ENCODE peak calls at places on chromosome 19, in five cellular contexts. P, Y, D, N and J are unnamed samples. For H3K4me1 and H3K27me3, the result is how much of the 10 kb centered on the place peaks cover.

GRCh38 chr19:6126335-6126974 is 9.0 kb upstream of the ACSBG2 start:
- DNase-seq in P (peak), Y (no peak), D (no peak), N (no peak), J (peak)

GRCh38 chr19:48321372-48321621 is 4.1 kb upstream of the EMP3 start:
- DNase-seq in P (peak), Y (peak), D (peak), N (peak), J (peak)

GRCh38 chr19:29439688-29440550 is 85.9 kb upstream of the VSTM2B start:
- DNase-seq in P (no peak), Y (no peak), D (no peak), N (no peak), J (no peak)

GRCh38 chr19:8355631-8356402 is 8.1 kb upstream of the ANGPTL4 start:
- DNase-seq in P (no peak), Y (peak), D (peak), N (no peak), J (no peak)

GRCh38 chr19:29873024-29873800 is 61.4 kb downstream of the CCNE1 start:
- DNase-seq in P (peak), Y (peak), D (peak), N (peak), J (peak)

GRCh38 chr19:6501740-6502648 is at the start of gene TUBB4A:
- DNase-seq in P (peak), Y (no peak), D (peak), N (peak), J (no peak)

GRCh38 chr19:45079063-45079910 is at the start of gene GEMIN7:
- DNase-seq in P (peak), Y (peak), D (peak), N (peak), J (peak)

GRCh38 chr19:49911381-49912145 is 14.9 kb upstream of the IL4I1 start:
- DNase-seq in P (no peak), Y (no peak), D (no peak), N (no peak), J (no peak)

GRCh38 chr19:10548746-10549276 is 5.1 kb downstream of the ATG4D start:
- DNase-seq in P (no peak), Y (no peak), D (no peak), N (no peak), J (no peak)

GRCh38 chr19:29798783-29799182 is 13.0 kb upstream of the CCNE1 start:
- DNase-seq in P (no peak), Y (no peak), D (no peak), N (no peak), J (no peak)

GRCh38 chr19:53431399-53432087 is at the start of gene ZNF761:
- DNase-seq in P (peak), Y (peak), D (peak), N (peak), J (peak)

GRCh38 chr19:29660835-29661234 is 4.4 kb upstream of the PLEKHF1 start:
- DNase-seq in P (no peak), Y (no peak), D (no peak), N (no peak), J (peak)

GRCh38 chr19:29325241-29325975 is 112.5 kb upstream of the UQCRFS1 start:
- DNase-seq in P (no peak), Y (no peak), D (no peak), N (no peak), J (no peak)

GRCh38 chr19:44356383-44357111 is at the start of gene ZNF112:
- DNase-seq in P (peak), Y (peak), D (peak), N (no peak), J (no peak)

GRCh38 chr19:33684550-33685303 is 63.0 kb downstream of the CHST8 start:
- DNase-seq in P (no peak), Y (no peak), D (no peak), N (no peak), J (no peak)

GRCh38 chr19:50928841-50929240 is 17.6 kb upstream of the KLK4 start:
- DNase-seq in P (no peak), Y (no peak), D (no peak), N (no peak), J (no peak)

GRCh38 chr19:6464070-6464873 is at the start of gene CRB3:
- DNase-seq in P (no peak), Y (no peak), D (no peak), N (peak), J (peak)

GRCh38 chr19:49863935-49864320 is 3.4 kb downstream of the PNKP start:
- DNase-seq in P (no peak), Y (no peak), D (peak), N (no peak), J (no peak)

GRCh38 chr19:35351441-35352176 is 3.9 kb downstream of the FFAR1 start:
- DNase-seq in P (no peak), Y (no peak), D (no peak), N (no peak), J (no peak)

DNA sequence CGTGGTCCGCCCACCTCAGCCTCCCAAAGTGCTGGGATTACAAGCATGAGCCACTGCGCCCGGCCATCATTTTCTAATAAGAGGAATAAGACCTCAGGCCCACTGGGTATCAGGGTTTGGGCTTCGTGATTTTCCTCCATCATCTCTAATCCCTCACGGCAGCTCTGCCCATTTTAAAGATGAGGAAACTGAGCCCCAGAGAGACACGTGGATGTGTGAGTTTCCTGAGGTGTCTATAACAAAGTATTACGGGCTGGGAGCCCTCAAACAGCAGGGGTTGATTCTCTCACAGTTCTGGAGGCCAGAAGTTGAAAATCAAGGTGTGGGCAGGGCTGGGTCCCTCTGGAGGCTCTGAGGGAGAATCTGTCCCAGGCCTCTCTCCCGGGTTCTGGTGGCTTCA is 33.7 kb downstream of the MYO9B start:
- DNase-seq in P (no peak), Y (no peak), D (no peak), N (no peak), J (no peak)
- H3K4me1 ChIP-seq in P (under half), Y (under half), D (under half), N (under half), J (under half)

DNA sequence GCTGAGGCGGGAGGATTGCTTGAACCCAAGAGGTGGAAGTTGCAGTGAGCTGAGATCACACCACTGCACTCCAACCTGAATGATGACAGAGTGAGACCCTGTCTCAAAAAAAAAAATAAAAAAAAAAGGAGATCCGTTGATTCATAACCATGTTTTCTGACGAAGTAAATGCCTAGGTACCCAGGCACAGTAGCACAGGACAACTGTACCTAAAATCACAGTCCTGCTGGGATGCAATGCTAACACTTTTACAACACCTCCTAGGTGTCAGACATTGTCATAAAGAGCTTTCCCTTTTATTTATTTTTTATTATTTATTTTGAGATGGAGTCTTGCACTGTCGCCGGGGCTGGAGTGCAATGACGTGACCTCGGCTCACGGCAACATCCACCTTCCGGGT is 2.5 kb upstream of the TTC9B start:
- DNase-seq in P (no peak), Y (no peak), D (no peak), N (no peak), J (no peak)
- H3K27me3 ChIP-seq in P (half or more), Y (half or more), D (under half), N (under half), J (under half)

GRCh38 chr19:4174895-4175668 is 7.3 kb downstream of the SIRT6 start:
- DNase-seq in P (no peak), Y (no peak), D (no peak), N (no peak), J (no peak)

GRCh38 chr19:4174212-4174894 is 8.0 kb downstream of the SIRT6 start:
- DNase-seq in P (no peak), Y (no peak), D (no peak), N (no peak), J (no peak)

GRCh38 chr19:4173479-4174211 is 8.7 kb downstream of the SIRT6 start:
- DNase-seq in P (no peak), Y (no peak), D (no peak), N (no peak), J (no peak)

GRCh38 chr19:4171676-4172075 is 10.7 kb downstream of the SIRT6 start:
- DNase-seq in P (no peak), Y (no peak), D (no peak), N (no peak), J (no peak)

DNA sequence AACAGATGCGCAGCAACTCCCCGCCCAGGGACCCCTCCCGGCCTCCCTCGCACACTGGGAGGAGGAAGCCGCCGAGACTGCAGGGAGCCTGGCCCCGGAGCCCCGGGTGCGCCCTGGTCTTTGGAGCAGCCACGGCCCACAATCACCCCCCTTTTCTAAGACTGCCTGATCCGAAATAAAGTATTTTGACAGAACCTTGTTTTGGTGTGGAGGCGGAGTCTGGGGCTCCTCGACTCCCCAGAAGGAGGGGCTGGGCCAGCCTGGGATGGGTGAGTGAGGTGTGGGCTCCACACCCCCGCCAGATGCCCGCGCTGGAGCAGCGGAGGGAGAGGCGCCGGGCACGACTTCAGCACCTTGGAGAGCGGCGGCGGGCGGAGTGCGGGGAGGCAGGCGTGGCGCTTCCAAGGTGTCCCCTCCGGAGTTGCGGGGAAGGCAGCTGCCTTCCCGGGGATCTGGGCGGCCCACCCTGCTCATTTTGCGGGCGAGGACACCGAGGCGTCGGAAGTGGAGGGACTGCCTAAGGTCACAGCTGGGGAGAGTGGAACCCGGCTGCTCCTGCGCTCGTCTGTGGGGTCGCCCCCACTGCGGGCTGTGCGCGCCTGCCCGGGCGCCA is 9.4 kb downstream of the SIRT6 start:
- DNase-seq in P (peak), Y (no peak), D (peak), N (peak), J (peak)
- H3K4me1 ChIP-seq in P (under half), Y (under half), D (under half), N (under half), J (under half)

DNA sequence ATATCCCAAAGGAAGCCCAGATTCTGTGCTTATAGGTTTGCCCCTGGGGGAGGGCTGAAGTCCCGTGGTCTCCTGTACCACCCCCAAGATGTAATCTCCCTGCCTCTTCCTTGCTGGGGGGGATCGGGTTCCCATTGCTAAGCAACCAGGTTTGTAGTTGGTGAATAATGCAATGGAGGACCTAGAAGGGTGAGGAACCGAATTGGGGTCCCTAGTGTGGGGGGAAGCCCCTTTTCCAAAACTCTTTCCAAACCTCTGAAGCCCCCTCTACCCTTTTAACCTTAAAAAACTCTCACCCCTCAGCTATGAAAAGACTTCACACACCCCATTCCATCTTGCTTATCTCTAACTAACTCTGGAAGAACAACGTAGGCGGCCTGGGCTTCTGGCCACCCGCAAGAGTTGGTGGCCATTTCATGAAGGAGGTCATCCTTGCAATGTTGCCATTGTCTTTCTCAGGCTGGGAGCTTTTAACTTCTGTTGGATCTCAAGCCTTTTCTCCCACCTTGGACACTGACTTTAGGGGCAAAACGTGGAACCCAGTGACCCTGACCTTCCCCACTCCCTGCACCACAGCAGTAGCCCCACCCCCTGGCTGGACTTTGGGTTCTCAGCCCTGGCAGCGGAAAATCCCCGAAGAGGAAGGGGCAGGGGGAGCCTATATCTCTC is 661 bp downstream of the PALM3 start:
- DNase-seq in P (no peak), Y (no peak), D (no peak), N (no peak), J (no peak)
- H3K27me3 ChIP-seq in P (under half), Y (under half), D (under half), N (under half), J (under half)

DNA sequence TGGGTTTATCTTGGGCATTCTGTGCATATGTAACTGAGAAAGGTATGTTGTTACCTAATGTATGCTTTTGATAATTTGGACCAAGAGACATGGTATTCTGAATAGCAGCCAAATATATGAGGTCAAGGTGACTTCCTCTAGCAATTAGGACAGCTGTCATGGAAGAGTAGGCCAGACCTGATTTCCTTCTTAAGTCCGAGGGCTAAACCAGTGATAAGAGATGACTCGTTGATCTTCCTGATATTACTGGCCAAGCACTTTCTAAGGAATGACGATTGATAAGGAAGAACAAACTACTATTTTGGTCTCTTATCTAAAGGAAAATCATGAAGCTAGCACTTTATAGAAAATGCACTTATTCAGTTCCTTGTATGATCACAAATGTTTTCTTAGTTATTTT is 42.7 kb downstream of the ARHGAP35 start:
- DNase-seq in P (no peak), Y (no peak), D (no peak), N (no peak), J (no peak)
- H3K4me1 ChIP-seq in P (under half), Y (under half), D (under half), N (under half), J (under half)

GRCh38 chr19:41910240-41910991 is 17.8 kb downstream of the ERFL start:
- DNase-seq in P (no peak), Y (no peak), D (no peak), N (no peak), J (no peak)

GRCh38 chr19:41907994-41908615 is 20.1 kb downstream of the ERFL start:
- DNase-seq in P (no peak), Y (no peak), D (no peak), N (no peak), J (no peak)

GRCh38 chr19:41908724-41909464 is 19.4 kb downstream of the ERFL start:
- DNase-seq in P (no peak), Y (no peak), D (no peak), N (no peak), J (no peak)

GRCh38 chr19:41910992-41911888 is 17.0 kb downstream of the ERFL start:
- DNase-seq in P (no peak), Y (no peak), D (no peak), N (peak), J (peak)

GRCh38 chr19:41909706-41910105 is 18.5 kb downstream of the ERFL start:
- DNase-seq in P (no peak), Y (no peak), D (no peak), N (no peak), J (no peak)
- H3K27me3 ChIP-seq in P (half or more), Y (under half), D (under half), N (under half), J (under half)